ENCODE peak calls at places on chromosomes 1 and 21, in four cellular contexts. E is HuH-7.5, G is ureter, B is A172. I is an unnamed sample.

GRCh38 chr1:236009857-236010256 is 55.0 kb downstream of the NID1 start:
- DNase-seq in E (no peak), B (peak; percentile 16), G (no peak), I (no peak)

GRCh38 chr1:232472485-232473041 is 157.4 kb downstream of the SIPA1L2 start:
- DNase-seq in B (peak; percentile 54), E (no peak), G (no peak), I (no peak)

GRCh38 chr1:54696262-54696661 is 19.4 kb upstream of the TTC4 start:
- DNase-seq in G (no peak), B (no peak), E (no peak), I (no peak)

GRCh38 chr1:155185783-155186265 is 12.2 kb downstream of the TRIM46 start:
- DNase-seq in G (no peak), B (no peak), E (no peak), I (no peak)

GRCh38 chr21:26140185-26140584 is 30.4 kb downstream of the APP start:
- DNase-seq in E (peak; percentile 11), B (peak; percentile 94), G (no peak), I (peak; percentile 57)

GRCh38 chr1:108051625-108052382 is 86.8 kb upstream of the VAV3 start:
- DNase-seq in B (no peak), E (peak; percentile 11), G (no peak), I (peak; percentile 87)

GRCh38 chr1:184036517-184036949 is 995 bp downstream of the COLGALT2 start:
- DNase-seq in E (peak; percentile 40), B (peak; percentile 2), G (peak; percentile 46), I (peak; percentile 88)

GRCh38 chr1:41696381-41696780 is 211.9 kb upstream of the EDN2 start:
- DNase-seq in G (no peak), B (no peak), E (no peak), I (peak; percentile 71)

GRCh38 chr1:207838156-207839082 is 72.5 kb downstream of the CD34 start:
- DNase-seq in E (no peak), G (no peak), B (no peak), I (no peak)

GRCh38 chr1:154423303-154423987 is 18.3 kb downstream of the IL6R start:
- DNase-seq in B (peak; percentile 83), G (no peak), E (no peak), I (no peak)

GRCh38 chr21:42724226-42724920 is 71.0 kb downstream of the PDE9A start:
- DNase-seq in E (peak; percentile 33), G (peak; percentile 55), B (peak; percentile 99), I (no peak)

GRCh38 chr1:23692308-23692871 is 784 bp downstream of the RPL11 start:
- DNase-seq in B (no peak), E (no peak), G (no peak), I (no peak)

GRCh38 chr1:47617381-47618221 is 179.8 kb downstream of the FOXD2 start:
- DNase-seq in E (no peak), B (no peak), G (no peak), I (no peak)

GRCh38 chr1:66350001-66350547 is 183.9 kb upstream of the SGIP1 start:
- DNase-seq in B (peak; percentile 44), G (no peak), E (no peak), I (no peak)

GRCh38 chr1:2913091-2913490 is 108.2 kb upstream of the ACTRT2 start:
- DNase-seq in G (no peak), E (peak; percentile 35), B (no peak), I (no peak)

I was measured in NCI-H69.